ENCODE peak calls at places on chromosomes 11 and 22, in seven cellular contexts. I is esophagus squamous epithelium; F is OCI-LY7; G is psoas muscle; K is A549; S is HCT116; C is CD8-positive, alpha-beta T cell. R is an unnamed sample.
A peak's percentile ranks its signal among the peaks of the same experiment; 100 is the strongest.

GRCh38 chr11:133901316-133901715 is 55.5 kb downstream of the IGSF9B start:
- DNase-seq in I (no peak), F (no peak), G (no peak), K (no peak), S (no peak), C (no peak), R (no peak)

GRCh38 chr11:72769680-72770079 is 17.5 kb upstream of the ARAP1 start:
- DNase-seq in I (no peak), F (no peak), G (no peak), K (no peak), S (no peak), C (no peak), R (no peak)

GRCh38 chr11:66007201-66007634 is 4.6 kb upstream of the CST6 start:
- DNase-seq in I (no peak), F (no peak), G (no peak), K (no peak), S (no peak), C (no peak), R (no peak)

GRCh38 chr11:10303558-10304363 is 1.1 kb upstream of the ADM start:
- DNase-seq in I (no peak), F (no peak), G (peak; percentile 66), K (peak; percentile 55), S (no peak), C (peak; percentile 39), R (peak; percentile 30)

GRCh38 chr11:66119348-66120133 is 49.5 kb downstream of the PACS1 start:
- DNase-seq in I (no peak), F (no peak), G (no peak), K (peak; percentile 60), S (peak; percentile 55), C (no peak), R (no peak)

GRCh38 chr11:64745219-64745522 is 1.2 kb upstream of the RASGRP2 start:
- DNase-seq in I (peak; percentile 76), F (peak; percentile 96), G (peak; percentile 89), K (no peak), S (no peak), C (peak; percentile 85), R (peak; percentile 71)

GRCh38 chr11:73404048-73404447 is 27.8 kb downstream of the RELT start:
- DNase-seq in I (no peak), F (no peak), G (peak; percentile 81), K (peak; percentile 59), S (peak; percentile 28), C (no peak), R (peak; percentile 73)

GRCh38 chr11:132994038-132994502 is 538.2 kb downstream of the OPCML start:
- DNase-seq in I (no peak), F (no peak), G (no peak), K (no peak), S (no peak), C (no peak), R (no peak)

GRCh38 chr22:48503035-48503625 is 1324.5 kb downstream of the BRD1 start:
- DNase-seq in I (no peak), F (no peak), G (peak; percentile 2), K (no peak), S (no peak), C (no peak), R (no peak)

GRCh38 chr11:43577566-43578264 is 102.8 kb upstream of the HSD17B12 start:
- DNase-seq in I (no peak), F (no peak), G (no peak), K (no peak), S (no peak), C (no peak), R (no peak)

GRCh38 chr11:35746356-35747153 is 84.0 kb downstream of the TRIM44 start:
- DNase-seq in I (no peak), F (no peak), G (no peak), K (no peak), S (no peak), C (no peak), R (no peak)

GRCh38 chr11:30447246-30447645 is 124.3 kb downstream of the ARL14EP start:
- DNase-seq in I (no peak), F (no peak), G (no peak), K (no peak), S (no peak), C (no peak), R (no peak)

GRCh38 chr22:42645938-42646568 is 3.1 kb downstream of the CYB5R3 start:
- DNase-seq in I (no peak), F (no peak), G (no peak), K (no peak), S (no peak), C (no peak), R (no peak)

GRCh38 chr22:42643632-42644421 is 3.4 kb upstream of the ATP5MGL start:
- DNase-seq in I (no peak), F (no peak), G (no peak), K (no peak), S (no peak), C (no peak), R (no peak)

GRCh38 chr22:42646569-42647525 is 2.3 kb downstream of the CYB5R3 start:
- DNase-seq in I (no peak), F (no peak), G (peak; percentile 76), K (no peak), S (no peak), C (no peak), R (no peak)

GRCh38 chr22:42644422-42645340 is 4.3 kb upstream of the ATP5MGL start:
- DNase-seq in I (no peak), F (no peak), G (peak; percentile 81), K (no peak), S (no peak), C (no peak), R (peak; percentile 59)

DNA sequence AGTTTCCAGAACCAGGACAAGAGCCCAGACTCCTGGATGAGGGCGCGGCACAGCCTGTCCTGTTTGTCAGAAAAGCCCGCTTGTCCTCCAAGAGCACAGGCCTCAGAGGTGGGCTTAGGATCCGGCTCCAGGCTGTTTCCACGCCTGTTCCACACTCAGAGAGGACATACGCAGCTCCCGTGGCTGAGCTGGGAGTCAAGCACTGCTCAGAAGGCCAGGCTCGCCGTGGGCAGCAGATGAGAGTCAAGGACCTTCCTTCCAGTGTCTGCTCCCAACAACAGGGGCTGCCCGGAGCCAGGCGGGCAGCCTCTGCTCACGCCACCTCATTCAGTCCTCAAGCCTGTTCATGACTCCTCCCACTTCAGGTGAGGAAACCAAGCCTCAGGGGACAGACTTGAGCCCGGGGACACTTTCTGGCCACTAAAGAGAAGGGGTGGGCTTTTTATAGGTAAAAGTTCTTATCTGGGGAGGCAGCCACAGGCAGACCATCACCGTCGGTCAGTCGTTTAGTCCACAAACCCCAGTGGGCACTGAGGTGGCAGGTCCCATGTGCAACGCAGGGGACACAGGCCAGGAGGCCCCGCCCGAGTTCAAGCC is 3.8 kb downstream of the CYB5R3 start:
- DNase-seq in I (no peak), F (no peak), G (peak; percentile 65), K (no peak), S (no peak), C (no peak), R (no peak)
- H3K4me1 ChIP-seq in I (peaks cover 61% of the 10 kb centered on the region), F (peaks cover 33% of the 10 kb centered on the region), G (peaks cover 61% of the 10 kb centered on the region), K (peaks cover 30% of the 10 kb centered on the region), S (peaks cover 5% of the 10 kb centered on the region), C (peaks cover 39% of the 10 kb centered on the region), R (peaks cover 67% of the 10 kb centered on the region)

DNA sequence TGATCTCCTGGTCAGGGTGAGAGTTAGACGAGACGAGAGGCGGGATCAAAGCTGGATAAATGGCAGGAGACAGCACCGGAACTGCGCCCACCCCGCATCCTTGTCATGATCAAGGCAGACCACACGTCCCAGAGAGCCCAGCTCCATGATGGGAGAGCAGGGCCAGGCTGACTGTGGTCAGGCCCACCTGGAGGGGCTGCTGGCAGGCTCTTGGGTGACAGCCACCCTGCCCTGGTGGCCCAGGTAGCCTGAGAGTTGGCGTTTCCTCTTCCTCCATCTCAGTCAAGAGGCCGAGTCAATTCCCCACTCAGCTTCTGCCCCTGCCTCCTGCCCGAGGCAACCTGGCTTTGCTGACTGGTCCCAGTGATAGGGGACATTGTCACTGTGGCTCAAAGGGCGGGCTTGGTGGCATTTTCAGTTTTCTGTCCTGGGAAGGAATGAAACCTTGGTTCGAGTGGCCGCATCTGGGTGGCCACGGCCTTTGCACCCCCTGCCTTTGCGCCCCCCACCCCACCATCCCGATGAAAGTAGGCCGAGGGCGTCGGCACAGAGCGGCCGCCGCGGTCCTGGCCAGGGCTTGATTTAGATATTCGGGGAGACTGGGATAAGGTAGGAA is 60.8 kb upstream of the PPARA start:
- DNase-seq in I (no peak), F (no peak), G (peak; percentile 54), K (no peak), S (no peak), C (no peak), R (no peak)
- H3K4me1 ChIP-seq in I (peaks cover 98% of the 10 kb centered on the region), F (no peaks in the 10 kb centered on the region), G (peaks cover 98% of the 10 kb centered on the region), K (peaks cover 82% of the 10 kb centered on the region), S (peaks cover 17% of the 10 kb centered on the region), C (no peaks in the 10 kb centered on the region), R (peaks cover 100% of the 10 kb centered on the region)

GRCh38 chr22:23822101-23822671 is 16.6 kb downstream of the DERL3 start:
- DNase-seq in I (no peak), F (no peak), G (no peak), K (no peak), S (no peak), C (no peak), R (peak; percentile 69)

GRCh38 chr22:23820748-23821211 is 18.0 kb downstream of the DERL3 start:
- DNase-seq in I (no peak), F (peak; percentile 59), G (no peak), K (no peak), S (no peak), C (no peak), R (no peak)

GRCh38 chr22:23825246-23825905 is 13.4 kb downstream of the DERL3 start:
- DNase-seq in I (no peak), F (no peak), G (peak; percentile 48), K (no peak), S (no peak), C (no peak), R (no peak)

GRCh38 chr22:23824476-23825245 is 14.1 kb downstream of the DERL3 start:
- DNase-seq in I (no peak), F (no peak), G (peak; percentile 22), K (no peak), S (no peak), C (no peak), R (no peak)

DNA sequence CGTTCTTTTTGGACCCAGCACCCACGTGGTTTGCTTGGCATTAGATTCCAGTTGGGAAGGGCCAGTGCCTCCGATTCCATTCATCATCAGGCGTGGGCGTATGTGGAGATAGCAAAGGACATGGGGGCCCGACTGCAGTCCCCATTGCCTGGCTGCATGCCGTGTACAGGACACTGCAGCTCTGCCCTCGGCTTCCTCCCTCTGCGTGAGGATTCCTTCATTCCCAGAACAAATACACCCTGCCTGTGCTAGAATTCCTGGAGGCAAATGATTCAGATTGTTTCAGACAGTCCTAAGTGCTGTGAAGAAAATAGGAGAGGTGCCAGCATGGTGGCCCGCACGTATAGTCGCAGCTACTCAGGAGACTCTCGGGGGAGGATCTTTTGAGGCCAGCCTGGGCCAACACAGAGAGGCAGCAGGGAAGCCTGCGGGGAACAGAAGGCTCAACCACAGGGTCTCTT is 15.4 kb downstream of the DERL3 start:
- DNase-seq in I (no peak), F (no peak), G (peak; percentile 42), K (no peak), S (no peak), C (no peak), R (no peak)
- H3K4me1 ChIP-seq in I (peaks cover 2% of the 10 kb centered on the region), F (peaks cover 37% of the 10 kb centered on the region), G (peaks cover 12% of the 10 kb centered on the region), K (no peaks in the 10 kb centered on the region), S (no peaks in the 10 kb centered on the region), C (no peaks in the 10 kb centered on the region), R (peaks cover 15% of the 10 kb centered on the region)

DNA sequence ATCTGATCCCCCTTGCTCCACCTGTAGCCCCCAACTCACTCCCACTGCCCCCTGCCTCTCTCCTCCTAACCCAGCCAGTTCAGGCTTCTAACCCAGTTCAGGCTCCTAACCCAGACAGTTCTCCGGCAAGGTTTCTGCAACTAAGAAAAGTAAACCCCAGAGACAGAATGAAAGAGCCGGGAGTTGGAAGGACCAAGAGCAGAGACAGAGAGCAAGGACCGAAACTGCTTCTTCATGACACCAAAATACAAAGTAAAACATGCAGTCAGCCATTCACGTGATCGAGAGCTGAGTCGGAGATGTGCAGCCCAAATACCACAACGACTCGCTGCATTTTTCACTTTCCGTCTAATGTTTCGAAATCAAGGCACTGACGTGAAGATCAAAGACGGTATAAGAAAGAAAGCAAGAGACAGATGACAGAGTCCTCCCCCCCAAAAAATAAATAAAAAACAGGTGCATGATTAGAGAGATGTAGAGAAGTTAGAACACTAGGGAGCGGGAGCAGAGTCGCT is 844 bp downstream of the IL10RA start:
- DNase-seq in I (no peak), F (peak; percentile 65), G (no peak), K (no peak), S (no peak), C (peak; percentile 63), R (no peak)
- H3K4me1 ChIP-seq in I (peaks cover 33% of the 10 kb centered on the region), F (peaks cover 43% of the 10 kb centered on the region), G (peaks cover 4% of the 10 kb centered on the region), K (no peaks in the 10 kb centered on the region), S (peaks cover 6% of the 10 kb centered on the region), C (peaks cover 65% of the 10 kb centered on the region), R (no peaks in the 10 kb centered on the region)